ENCODE peak calls at places on chromosomes 7 and 10, in six cellular contexts. One of them, this sample, is unnamed. For H3K79me1, the result is how much of the 10 kb centered on the place peaks cover.

GRCh38 chr10:88069338-88069737 is 205.9 kb downstream of the PTEN start:
- DNase-seq in IMR-90: no peak
- DNase-seq in H1: no peak
- DNase-seq in neuronal stem cell: no peak
- DNase-seq in H9: no peak
- DNase-seq in trophoblast cell: no peak
- DNase-seq in this sample: no peak

GRCh38 chr10:90197766-90198165 is 496.4 kb downstream of the KIF20B start:
- DNase-seq in IMR-90: peak
- DNase-seq in H1: no peak
- DNase-seq in neuronal stem cell: no peak
- DNase-seq in H9: no peak
- DNase-seq in trophoblast cell: no peak
- DNase-seq in this sample: no peak

GRCh38 chr10:117373848-117374505 is 1.3 kb downstream of the PDZD8 start:
- DNase-seq in IMR-90: peak
- DNase-seq in H1: no peak
- DNase-seq in neuronal stem cell: peak
- DNase-seq in H9: peak
- DNase-seq in trophoblast cell: no peak
- DNase-seq in this sample: peak

GRCh38 chr10:125193306-125193877 is 33.0 kb upstream of the CTBP2 start:
- DNase-seq in IMR-90: no peak
- DNase-seq in H1: no peak
- DNase-seq in neuronal stem cell: no peak
- DNase-seq in H9: peak
- DNase-seq in trophoblast cell: no peak
- DNase-seq in this sample: no peak

GRCh38 chr7:13851756-13852155 is 137.7 kb downstream of the ETV1 start:
- DNase-seq in IMR-90: peak
- DNase-seq in H1: no peak
- DNase-seq in neuronal stem cell: no peak
- DNase-seq in H9: no peak
- DNase-seq in trophoblast cell: no peak
- DNase-seq in this sample: peak

GRCh38 chr10:64813391-64813790 is 1292.2 kb downstream of the REEP3 start:
- DNase-seq in IMR-90: no peak
- DNase-seq in H1: no peak
- DNase-seq in neuronal stem cell: no peak
- DNase-seq in H9: no peak
- DNase-seq in trophoblast cell: no peak
- DNase-seq in this sample: peak

GRCh38 chr7:34236839-34237492 is 331.6 kb downstream of the BMPER start:
- DNase-seq in IMR-90: no peak
- DNase-seq in H1: no peak
- DNase-seq in neuronal stem cell: no peak
- DNase-seq in H9: no peak
- DNase-seq in trophoblast cell: peak
- DNase-seq in this sample: no peak

GRCh38 chr7:155466814-155467675 is 9.1 kb downstream of the EN2 start:
- DNase-seq in IMR-90: no peak
- DNase-seq in H1: peak
- DNase-seq in neuronal stem cell: peak
- DNase-seq in H9: peak
- DNase-seq in trophoblast cell: no peak
- DNase-seq in this sample: peak

GRCh38 chr7:81299711-81300110 is 380.9 kb upstream of the SEMA3C start:
- DNase-seq in IMR-90: peak
- DNase-seq in H1: no peak
- DNase-seq in neuronal stem cell: no peak
- DNase-seq in H9: no peak
- DNase-seq in trophoblast cell: no peak
- DNase-seq in this sample: no peak

GRCh38 chr10:105237685-105238084 is 596.6 kb downstream of the SORCS3 start:
- DNase-seq in IMR-90: no peak
- DNase-seq in H1: no peak
- DNase-seq in neuronal stem cell: no peak
- DNase-seq in H9: no peak
- DNase-seq in trophoblast cell: no peak
- DNase-seq in this sample: no peak

GRCh38 chr10:101293007-101293723 is 60.8 kb upstream of the BTRC start:
- DNase-seq in IMR-90: no peak
- DNase-seq in H1: peak
- DNase-seq in neuronal stem cell: no peak
- DNase-seq in H9: peak
- DNase-seq in trophoblast cell: no peak
- DNase-seq in this sample: peak

GRCh38 chr7:71486856-71487628 is 355.1 kb downstream of the GALNT17 start:
- DNase-seq in IMR-90: no peak
- DNase-seq in H1: no peak
- DNase-seq in neuronal stem cell: no peak
- DNase-seq in H9: no peak
- DNase-seq in trophoblast cell: no peak
- DNase-seq in this sample: peak

GRCh38 chr10:98167191-98167590 is 32.7 kb downstream of the R3HCC1L start:
- DNase-seq in IMR-90: no peak
- DNase-seq in H1: no peak
- DNase-seq in neuronal stem cell: no peak
- DNase-seq in H9: no peak
- DNase-seq in trophoblast cell: no peak
- DNase-seq in this sample: no peak

GRCh38 chr10:963613-964012 is 24.6 kb upstream of the GTPBP4 start:
- DNase-seq in IMR-90: no peak
- DNase-seq in H1: no peak
- DNase-seq in neuronal stem cell: no peak
- DNase-seq in H9: no peak
- DNase-seq in trophoblast cell: no peak
- DNase-seq in this sample: no peak
- H3K79me1 ChIP-seq in IMR-90: under half
- H3K79me1 ChIP-seq in H1: under half
- H3K79me1 ChIP-seq in neuronal stem cell: under half
- H3K79me1 ChIP-seq in H9: under half
- H3K79me1 ChIP-seq in trophoblast cell: under half
- H3K79me1 ChIP-seq in this sample: under half

DNA sequence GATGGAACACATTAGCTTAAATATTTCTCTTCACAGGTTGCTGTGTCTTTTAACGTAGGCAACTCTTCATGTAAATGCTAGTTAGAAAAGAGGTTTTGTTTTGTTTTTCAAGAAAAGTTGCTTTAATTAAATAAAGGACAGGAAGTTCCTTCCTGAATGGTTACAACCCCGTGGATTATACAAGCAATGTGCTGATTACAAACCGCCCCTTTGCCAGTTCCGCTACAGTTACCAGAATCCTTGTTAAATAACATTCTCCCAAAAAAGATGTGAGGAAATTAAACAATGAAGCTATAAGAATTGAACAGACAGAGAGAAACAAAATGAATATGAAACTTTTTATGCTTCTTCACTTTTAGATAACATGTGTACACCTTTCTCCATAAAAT is 75.1 kb downstream of the LYZL2 start:
- DNase-seq in IMR-90: no peak
- DNase-seq in H1: no peak
- DNase-seq in neuronal stem cell: no peak
- DNase-seq in H9: no peak
- DNase-seq in trophoblast cell: no peak
- DNase-seq in this sample: no peak
- H3K4me2 ChIP-seq in IMR-90: no peak
- H3K4me2 ChIP-seq in H1: peak
- H3K4me2 ChIP-seq in neuronal stem cell: no peak
- H3K4me2 ChIP-seq in H9: peak
- H3K4me2 ChIP-seq in trophoblast cell: no peak
- H3K4me2 ChIP-seq in this sample: no peak

GRCh38 chr7:66912195-66912594 is 8.8 kb upstream of the TMEM248 start:
- DNase-seq in IMR-90: no peak
- DNase-seq in H1: no peak
- DNase-seq in neuronal stem cell: no peak
- DNase-seq in H9: no peak
- DNase-seq in trophoblast cell: no peak
- DNase-seq in this sample: no peak
- H3K79me1 ChIP-seq in IMR-90: under half
- H3K79me1 ChIP-seq in H1: under half
- H3K79me1 ChIP-seq in neuronal stem cell: under half
- H3K79me1 ChIP-seq in H9: under half
- H3K79me1 ChIP-seq in trophoblast cell: under half
- H3K79me1 ChIP-seq in this sample: under half

DNA sequence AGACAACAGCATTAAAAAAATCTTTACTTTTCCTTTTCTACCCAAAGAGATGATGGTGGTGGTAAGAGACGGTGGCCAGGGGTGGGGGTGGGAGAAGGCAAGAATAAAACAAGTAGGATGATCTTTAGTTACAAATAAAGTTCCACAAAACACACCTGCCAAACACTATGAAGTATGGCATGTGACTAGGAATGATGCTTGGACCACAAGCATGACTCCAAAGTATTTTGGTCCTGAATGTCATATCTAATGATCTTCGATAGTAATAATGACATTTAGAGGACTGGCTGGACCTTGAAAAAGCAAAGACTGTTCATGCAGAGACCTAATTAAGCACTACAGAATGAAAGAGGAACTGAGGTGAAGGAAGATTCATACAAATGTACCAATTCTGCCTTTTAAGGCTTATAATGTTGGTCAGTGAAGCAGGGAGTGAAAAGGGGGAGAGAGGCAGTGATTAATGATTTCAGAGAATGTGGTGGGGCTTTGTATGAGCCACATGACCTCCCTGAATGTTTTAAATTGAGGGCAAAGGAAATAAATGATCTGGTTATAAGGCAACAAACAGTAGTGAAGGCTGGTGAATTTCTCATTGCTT is 29.6 kb upstream of the DKK1 start:
- DNase-seq in IMR-90: no peak
- DNase-seq in H1: no peak
- DNase-seq in neuronal stem cell: no peak
- DNase-seq in H9: no peak
- DNase-seq in trophoblast cell: no peak
- DNase-seq in this sample: no peak
- H3K4me2 ChIP-seq in IMR-90: no peak
- H3K4me2 ChIP-seq in H1: no peak
- H3K4me2 ChIP-seq in neuronal stem cell: no peak
- H3K4me2 ChIP-seq in H9: no peak
- H3K4me2 ChIP-seq in trophoblast cell: no peak
- H3K4me2 ChIP-seq in this sample: no peak

GRCh38 chr7:2518737-2519118 is 846 bp upstream of the LFNG start:
- DNase-seq in IMR-90: no peak
- DNase-seq in H1: no peak
- DNase-seq in neuronal stem cell: no peak
- DNase-seq in H9: no peak
- DNase-seq in trophoblast cell: no peak
- DNase-seq in this sample: no peak
- H3K79me1 ChIP-seq in IMR-90: under half
- H3K79me1 ChIP-seq in H1: under half
- H3K79me1 ChIP-seq in neuronal stem cell: under half
- H3K79me1 ChIP-seq in H9: under half
- H3K79me1 ChIP-seq in trophoblast cell: under half
- H3K79me1 ChIP-seq in this sample: under half

DNA sequence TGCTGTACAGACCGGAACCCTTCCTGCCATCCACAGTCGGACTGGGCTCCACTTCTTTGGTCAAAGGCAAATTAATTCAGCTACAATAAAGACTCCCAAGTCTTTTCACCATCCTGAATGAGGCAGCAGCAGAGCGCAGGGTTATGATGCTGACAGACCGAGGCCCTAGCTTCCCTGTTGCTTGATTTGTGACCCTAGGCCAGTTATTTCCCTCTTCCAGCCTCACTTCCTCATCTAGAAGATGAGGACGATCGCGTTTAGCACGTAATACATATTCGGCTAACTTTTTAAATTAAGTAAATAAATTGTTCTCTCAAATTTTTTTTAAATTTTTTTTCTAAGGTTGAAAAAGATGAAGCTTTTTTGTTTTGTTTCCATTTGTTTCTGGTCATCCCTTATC is 18.1 kb downstream of the ADRB1 start:
- DNase-seq in IMR-90: no peak
- DNase-seq in H1: no peak
- DNase-seq in neuronal stem cell: no peak
- DNase-seq in H9: no peak
- DNase-seq in trophoblast cell: no peak
- DNase-seq in this sample: no peak
- H3K4me2 ChIP-seq in IMR-90: no peak
- H3K4me2 ChIP-seq in H1: no peak
- H3K4me2 ChIP-seq in neuronal stem cell: no peak
- H3K4me2 ChIP-seq in H9: no peak
- H3K4me2 ChIP-seq in trophoblast cell: no peak
- H3K4me2 ChIP-seq in this sample: no peak

GRCh38 chr10:12561720-12562119 is 212.4 kb downstream of the CAMK1D start:
- DNase-seq in IMR-90: no peak
- DNase-seq in H1: no peak
- DNase-seq in neuronal stem cell: no peak
- DNase-seq in H9: no peak
- DNase-seq in trophoblast cell: no peak
- DNase-seq in this sample: no peak

GRCh38 chr10:12559578-12560178 is 210.3 kb downstream of the CAMK1D start:
- DNase-seq in IMR-90: no peak
- DNase-seq in H1: no peak
- DNase-seq in neuronal stem cell: no peak
- DNase-seq in H9: no peak
- DNase-seq in trophoblast cell: no peak
- DNase-seq in this sample: peak

GRCh38 chr10:12550994-12551393 is 201.6 kb downstream of the CAMK1D start:
- DNase-seq in IMR-90: no peak
- DNase-seq in H1: no peak
- DNase-seq in neuronal stem cell: no peak
- DNase-seq in H9: no peak
- DNase-seq in trophoblast cell: no peak
- DNase-seq in this sample: no peak

GRCh38 chr10:12561307-12561706 is 212.0 kb downstream of the CAMK1D start:
- DNase-seq in IMR-90: no peak
- DNase-seq in H1: no peak
- DNase-seq in neuronal stem cell: no peak
- DNase-seq in H9: no peak
- DNase-seq in trophoblast cell: no peak
- DNase-seq in this sample: no peak

DNA sequence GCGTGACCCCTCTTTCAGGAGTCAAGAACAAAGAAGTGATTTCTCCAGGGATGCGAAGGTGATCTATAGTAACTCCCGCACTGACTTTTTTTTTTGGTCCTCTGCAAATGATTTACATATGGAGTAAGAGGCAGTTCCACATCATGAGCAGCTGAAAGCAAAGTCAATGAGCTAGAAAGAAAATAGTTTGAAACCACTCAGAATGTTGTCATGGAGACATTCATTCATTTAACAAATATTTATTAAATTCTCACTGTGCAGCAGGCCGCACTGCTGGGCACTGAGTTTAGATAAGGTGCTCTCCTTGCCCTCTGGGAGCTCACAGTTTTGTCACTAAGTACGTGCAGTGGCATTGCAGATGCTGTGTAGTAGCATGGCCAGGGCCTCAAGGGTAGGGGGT is 206.7 kb downstream of the CAMK1D start:
- DNase-seq in IMR-90: no peak
- DNase-seq in H1: no peak
- DNase-seq in neuronal stem cell: no peak
- DNase-seq in H9: no peak
- DNase-seq in trophoblast cell: no peak
- DNase-seq in this sample: no peak
- H3K79me1 ChIP-seq in IMR-90: under half
- H3K79me1 ChIP-seq in H1: under half
- H3K79me1 ChIP-seq in neuronal stem cell: under half
- H3K79me1 ChIP-seq in H9: under half
- H3K79me1 ChIP-seq in trophoblast cell: under half
- H3K79me1 ChIP-seq in this sample: under half

GRCh38 chr10:129521161-129522025 is 54.4 kb downstream of the MGMT start:
- DNase-seq in IMR-90: no peak
- DNase-seq in H1: no peak
- DNase-seq in neuronal stem cell: no peak
- DNase-seq in H9: peak
- DNase-seq in trophoblast cell: no peak
- DNase-seq in this sample: peak
- H3K4me2 ChIP-seq in IMR-90: no peak
- H3K4me2 ChIP-seq in H1: peak
- H3K4me2 ChIP-seq in neuronal stem cell: no peak
- H3K4me2 ChIP-seq in H9: no peak
- H3K4me2 ChIP-seq in trophoblast cell: no peak
- H3K4me2 ChIP-seq in this sample: no peak

This sample was measured in mesendoderm.